ENCODE peak calls at places on chromosomes 2 and 18, in eight cellular contexts. One of them, this sample, is unnamed.

GRCh38 chr18:32326450-32327309 is 136.8 kb downstream of the MEP1B start:
- DNase-seq in ovary: no peak
- DNase-seq in transverse colon: no peak
- DNase-seq in esophagus squamous epithelium: no peak
- DNase-seq in hepatocyte: no peak
- DNase-seq in sigmoid colon: no peak
- DNase-seq in CD8-positive, alpha-beta T cell: no peak
- DNase-seq in left lung: no peak
- DNase-seq in this sample: no peak

GRCh38 chr2:65579506-65580235 is 147.3 kb upstream of the SPRED2 start:
- DNase-seq in esophagus squamous epithelium: no peak
- DNase-seq in CD8-positive, alpha-beta T cell: no peak
- DNase-seq in transverse colon: no peak
- DNase-seq in left lung: no peak
- DNase-seq in sigmoid colon: no peak
- DNase-seq in hepatocyte: no peak
- DNase-seq in ovary: no peak
- DNase-seq in this sample: no peak

GRCh38 chr18:46452820-46453219 is 204.2 kb downstream of the LOXHD1 start:
- DNase-seq in left lung: no peak
- DNase-seq in CD8-positive, alpha-beta T cell: no peak
- DNase-seq in hepatocyte: no peak
- DNase-seq in sigmoid colon: no peak
- DNase-seq in ovary: no peak
- DNase-seq in esophagus squamous epithelium: no peak
- DNase-seq in transverse colon: no peak
- DNase-seq in this sample: no peak

GRCh38 chr18:332721-333513 is 65.1 kb upstream of the THOC1 start:
- DNase-seq in transverse colon: peak
- DNase-seq in hepatocyte: no peak
- DNase-seq in left lung: no peak
- DNase-seq in sigmoid colon: peak
- DNase-seq in CD8-positive, alpha-beta T cell: no peak
- DNase-seq in ovary: peak
- DNase-seq in esophagus squamous epithelium: no peak
- DNase-seq in this sample: no peak

GRCh38 chr2:37800176-37800835 is 124.8 kb upstream of the RMDN2 start:
- DNase-seq in hepatocyte: no peak
- DNase-seq in CD8-positive, alpha-beta T cell: no peak
- DNase-seq in left lung: no peak
- DNase-seq in transverse colon: no peak
- DNase-seq in esophagus squamous epithelium: no peak
- DNase-seq in ovary: no peak
- DNase-seq in sigmoid colon: no peak
- DNase-seq in this sample: no peak

GRCh38 chr2:166375205-166375735 is 474 bp downstream of the SCN9A start:
- DNase-seq in ovary: no peak
- DNase-seq in sigmoid colon: no peak
- DNase-seq in hepatocyte: peak
- DNase-seq in transverse colon: no peak
- DNase-seq in esophagus squamous epithelium: no peak
- DNase-seq in CD8-positive, alpha-beta T cell: no peak
- DNase-seq in left lung: no peak
- DNase-seq in this sample: no peak

GRCh38 chr2:67338601-67339233 is 58.4 kb upstream of the ETAA1 start:
- DNase-seq in hepatocyte: no peak
- DNase-seq in transverse colon: no peak
- DNase-seq in sigmoid colon: no peak
- DNase-seq in esophagus squamous epithelium: no peak
- DNase-seq in left lung: no peak
- DNase-seq in CD8-positive, alpha-beta T cell: no peak
- DNase-seq in ovary: no peak
- DNase-seq in this sample: no peak

GRCh38 chr2:120986898-120987650 is 251.4 kb downstream of the GLI2 start:
- DNase-seq in CD8-positive, alpha-beta T cell: no peak
- DNase-seq in left lung: no peak
- DNase-seq in sigmoid colon: peak
- DNase-seq in hepatocyte: no peak
- DNase-seq in ovary: no peak
- DNase-seq in esophagus squamous epithelium: no peak
- DNase-seq in transverse colon: no peak
- DNase-seq in this sample: no peak

GRCh38 chr2:158996378-158996993 is 28.0 kb downstream of the TANC1 start:
- DNase-seq in CD8-positive, alpha-beta T cell: no peak
- DNase-seq in left lung: no peak
- DNase-seq in sigmoid colon: no peak
- DNase-seq in ovary: no peak
- DNase-seq in transverse colon: no peak
- DNase-seq in hepatocyte: no peak
- DNase-seq in esophagus squamous epithelium: no peak
- DNase-seq in this sample: no peak

GRCh38 chr18:54223568-54224241 is 764 bp downstream of the MBD2 start:
- DNase-seq in transverse colon: peak
- DNase-seq in ovary: peak
- DNase-seq in sigmoid colon: peak
- DNase-seq in esophagus squamous epithelium: no peak
- DNase-seq in hepatocyte: peak
- DNase-seq in CD8-positive, alpha-beta T cell: peak
- DNase-seq in left lung: peak
- DNase-seq in this sample: peak

GRCh38 chr2:16190446-16191270 is 250.3 kb downstream of the MYCN start:
- DNase-seq in hepatocyte: no peak
- DNase-seq in CD8-positive, alpha-beta T cell: no peak
- DNase-seq in esophagus squamous epithelium: no peak
- DNase-seq in left lung: no peak
- DNase-seq in ovary: no peak
- DNase-seq in sigmoid colon: no peak
- DNase-seq in transverse colon: no peak
- DNase-seq in this sample: no peak

GRCh38 chr2:151315381-151315903 is 26.0 kb upstream of the NMI start:
- DNase-seq in CD8-positive, alpha-beta T cell: no peak
- DNase-seq in left lung: no peak
- DNase-seq in sigmoid colon: peak
- DNase-seq in ovary: peak
- DNase-seq in esophagus squamous epithelium: no peak
- DNase-seq in hepatocyte: peak
- DNase-seq in transverse colon: no peak
- DNase-seq in this sample: no peak

GRCh38 chr2:234446404-234447076 is 50.3 kb downstream of the ARL4C start:
- DNase-seq in CD8-positive, alpha-beta T cell: peak
- DNase-seq in ovary: no peak
- DNase-seq in sigmoid colon: peak
- DNase-seq in esophagus squamous epithelium: peak
- DNase-seq in hepatocyte: peak
- DNase-seq in transverse colon: peak
- DNase-seq in left lung: peak
- DNase-seq in this sample: no peak

GRCh38 chr2:237574894-237575868 is 8.8 kb downstream of the PRLH start:
- DNase-seq in transverse colon: peak
- DNase-seq in CD8-positive, alpha-beta T cell: no peak
- DNase-seq in ovary: peak
- DNase-seq in sigmoid colon: peak
- DNase-seq in hepatocyte: peak
- DNase-seq in left lung: peak
- DNase-seq in esophagus squamous epithelium: no peak
- DNase-seq in this sample: no peak

GRCh38 chr18:79916128-79916494 is 35.3 kb downstream of the SLC66A2 start:
- DNase-seq in sigmoid colon: no peak
- DNase-seq in ovary: no peak
- DNase-seq in left lung: no peak
- DNase-seq in esophagus squamous epithelium: no peak
- DNase-seq in CD8-positive, alpha-beta T cell: no peak
- DNase-seq in transverse colon: no peak
- DNase-seq in hepatocyte: no peak
- DNase-seq in this sample: no peak

GRCh38 chr18:40355701-40356100 is 1599.3 kb upstream of the PIK3C3 start:
- DNase-seq in CD8-positive, alpha-beta T cell: no peak
- DNase-seq in hepatocyte: no peak
- DNase-seq in esophagus squamous epithelium: no peak
- DNase-seq in transverse colon: no peak
- DNase-seq in left lung: no peak
- DNase-seq in sigmoid colon: no peak
- DNase-seq in ovary: no peak
- DNase-seq in this sample: peak

GRCh38 chr2:238891667-238892500 is 44.0 kb downstream of the TWIST2 start:
- DNase-seq in sigmoid colon: no peak
- DNase-seq in transverse colon: no peak
- DNase-seq in hepatocyte: no peak
- DNase-seq in CD8-positive, alpha-beta T cell: no peak
- DNase-seq in esophagus squamous epithelium: no peak
- DNase-seq in ovary: peak
- DNase-seq in left lung: no peak
- DNase-seq in this sample: no peak

GRCh38 chr2:11829947-11830707 is 83.7 kb downstream of the LPIN1 start:
- DNase-seq in left lung: peak
- DNase-seq in hepatocyte: peak
- DNase-seq in esophagus squamous epithelium: peak
- DNase-seq in transverse colon: peak
- DNase-seq in CD8-positive, alpha-beta T cell: peak
- DNase-seq in ovary: peak
- DNase-seq in sigmoid colon: peak
- DNase-seq in this sample: peak
- H3K27ac ChIP-seq in left lung: peak
- H3K27ac ChIP-seq in hepatocyte: peak
- H3K27ac ChIP-seq in esophagus squamous epithelium: peak
- H3K27ac ChIP-seq in transverse colon: peak
- H3K27ac ChIP-seq in CD8-positive, alpha-beta T cell: no peak
- H3K27ac ChIP-seq in ovary: no peak
- H3K27ac ChIP-seq in sigmoid colon: peak
- H3K27ac ChIP-seq in this sample: peak

DNA sequence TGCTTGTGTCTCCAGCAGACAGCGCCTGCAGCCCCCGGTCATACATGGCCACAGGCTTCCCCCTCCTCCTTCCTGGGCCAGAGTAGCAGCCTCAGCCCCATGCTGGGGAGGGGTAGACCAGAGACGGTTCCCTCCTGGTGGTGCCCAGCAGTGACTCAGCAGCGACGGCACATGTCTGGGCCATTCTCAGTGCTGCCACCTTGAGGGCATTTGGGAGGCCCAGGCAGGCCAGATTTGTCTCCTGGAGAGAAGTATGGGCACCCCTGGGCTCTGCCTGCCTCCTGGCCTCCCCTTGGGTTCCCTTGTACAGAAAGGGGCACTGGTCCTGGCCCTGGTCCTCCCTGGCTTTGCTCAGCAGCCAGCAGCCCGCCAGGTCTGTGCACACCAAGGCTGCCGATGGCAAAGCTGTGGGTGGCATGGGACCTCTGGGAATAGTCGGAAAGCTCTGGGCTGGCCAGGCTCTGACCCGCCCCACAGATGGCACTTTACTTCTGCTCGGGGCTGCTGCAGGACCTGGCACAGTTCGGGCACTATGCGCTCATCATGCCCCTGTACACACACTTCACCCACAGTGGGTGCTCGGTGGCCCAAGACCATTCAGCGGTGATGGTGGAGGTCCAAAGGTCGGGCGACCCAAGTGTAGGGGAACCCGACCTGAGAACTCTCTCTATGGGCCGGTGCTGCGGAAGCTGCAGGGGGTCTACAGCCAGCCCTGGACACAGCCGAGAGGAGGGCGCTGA is 11.4 kb upstream of the ALPI start:
- DNase-seq in CD8-positive, alpha-beta T cell: peak
- DNase-seq in esophagus squamous epithelium: no peak
- DNase-seq in sigmoid colon: no peak
- DNase-seq in hepatocyte: peak
- DNase-seq in ovary: no peak
- DNase-seq in transverse colon: peak
- DNase-seq in left lung: no peak
- DNase-seq in this sample: peak
- TF ChIP-seq CTCF in CD8-positive, alpha-beta T cell: peak
- TF ChIP-seq CTCF in esophagus squamous epithelium: peak
- TF ChIP-seq CTCF in sigmoid colon: peak
- TF ChIP-seq CTCF in hepatocyte: peak
- TF ChIP-seq CTCF in ovary: no peak
- TF ChIP-seq CTCF in transverse colon: peak
- TF ChIP-seq CTCF in left lung: peak
- TF ChIP-seq CTCF in this sample: peak

DNA sequence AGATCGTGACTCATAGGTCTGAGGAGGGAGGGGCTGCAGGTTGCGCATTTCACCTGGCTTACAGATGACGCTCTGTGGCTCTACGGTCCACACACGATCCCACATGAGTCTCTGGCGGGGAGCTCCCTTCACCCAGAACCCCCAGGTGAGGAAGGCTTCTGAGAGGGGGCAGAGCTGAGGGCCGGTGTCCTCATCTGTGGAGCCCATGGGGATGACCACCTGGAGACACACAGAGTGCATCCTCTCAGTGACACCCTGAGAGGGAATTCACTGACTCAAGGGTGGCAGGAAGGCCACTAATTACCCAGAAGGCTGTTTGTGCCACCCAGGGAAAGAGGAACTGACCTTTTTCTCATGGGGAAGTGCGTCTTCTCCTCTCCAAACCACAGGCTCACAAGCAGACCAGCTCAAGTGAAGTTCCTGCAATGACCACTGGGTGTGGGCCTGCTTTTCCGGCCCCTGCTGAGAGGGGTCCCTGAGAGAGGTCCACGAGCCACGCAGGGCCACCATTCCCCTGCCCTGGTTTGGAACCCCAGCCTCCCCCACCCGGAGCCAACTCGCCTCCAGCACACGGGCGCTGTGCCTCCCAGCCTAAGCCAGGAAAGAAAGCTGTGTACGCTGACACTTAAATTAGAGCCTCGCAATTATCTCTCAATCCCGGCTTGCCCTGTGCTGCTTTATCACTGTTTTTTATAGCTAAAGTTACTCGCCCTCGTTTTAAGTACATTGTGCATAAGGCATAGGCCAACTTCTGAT is 114.1 kb downstream of the BCL11A start:
- DNase-seq in transverse colon: peak
- DNase-seq in ovary: no peak
- DNase-seq in CD8-positive, alpha-beta T cell: no peak
- DNase-seq in hepatocyte: no peak
- DNase-seq in sigmoid colon: peak
- DNase-seq in esophagus squamous epithelium: peak
- DNase-seq in left lung: peak
- DNase-seq in this sample: no peak
- H3K4me3 ChIP-seq in transverse colon: no peak
- H3K4me3 ChIP-seq in ovary: no peak
- H3K4me3 ChIP-seq in CD8-positive, alpha-beta T cell: no peak
- H3K4me3 ChIP-seq in hepatocyte: no peak
- H3K4me3 ChIP-seq in sigmoid colon: no peak
- H3K4me3 ChIP-seq in esophagus squamous epithelium: no peak
- H3K4me3 ChIP-seq in left lung: no peak
- H3K4me3 ChIP-seq in this sample: no peak

DNA sequence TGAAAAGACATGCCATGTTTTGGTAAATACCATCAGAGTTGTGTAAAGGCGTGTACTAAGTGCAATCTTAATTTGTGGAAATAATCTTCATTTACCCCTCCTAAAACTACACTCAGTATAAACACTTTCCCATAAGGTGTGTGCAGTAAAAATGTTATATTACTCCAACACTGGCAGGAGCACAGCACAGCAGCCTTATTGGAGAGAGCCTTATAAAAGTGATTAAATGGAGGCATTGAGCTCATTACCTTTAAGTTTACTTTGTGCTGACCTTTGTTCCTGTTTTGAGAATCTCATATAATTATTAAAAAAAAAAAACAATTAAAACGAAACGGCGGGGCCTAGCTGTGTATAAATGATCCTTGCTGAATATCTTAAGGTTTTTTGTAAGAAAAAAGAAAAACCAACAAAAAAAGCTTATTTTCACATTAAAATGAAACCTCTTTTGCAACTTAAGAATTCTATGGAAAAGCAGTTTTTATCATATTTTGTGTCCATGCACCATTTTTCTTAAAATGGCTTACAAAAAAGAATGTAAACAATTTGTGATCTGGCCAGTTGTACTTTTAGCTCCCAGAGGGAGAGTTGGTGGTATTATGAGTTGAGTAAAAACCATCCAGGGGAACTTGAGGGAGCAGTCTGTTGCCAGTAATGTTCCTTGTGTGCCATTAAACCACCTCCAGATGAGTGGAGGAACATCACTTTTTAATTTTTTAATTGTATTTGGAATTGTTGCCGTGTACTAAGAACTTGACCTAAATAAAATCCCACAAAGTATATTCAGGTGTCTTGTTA is 103.4 kb downstream of the ABI2 start:
- DNase-seq in hepatocyte: no peak
- DNase-seq in transverse colon: no peak
- DNase-seq in CD8-positive, alpha-beta T cell: no peak
- DNase-seq in left lung: no peak
- DNase-seq in sigmoid colon: no peak
- DNase-seq in ovary: no peak
- DNase-seq in esophagus squamous epithelium: no peak
- DNase-seq in this sample: no peak
- H3K27ac ChIP-seq in hepatocyte: no peak
- H3K27ac ChIP-seq in transverse colon: no peak
- H3K27ac ChIP-seq in CD8-positive, alpha-beta T cell: no peak
- H3K27ac ChIP-seq in left lung: no peak
- H3K27ac ChIP-seq in sigmoid colon: no peak
- H3K27ac ChIP-seq in ovary: no peak
- H3K27ac ChIP-seq in esophagus squamous epithelium: no peak
- H3K27ac ChIP-seq in this sample: no peak